ENCODE peak calls at places on chromosomes 13 and 19, in four cellular contexts. Y, U, C and W are unnamed samples.
A peak's percentile ranks its signal among the peaks of the same experiment; 100 is the strongest.

GRCh38 chr13:111661052-111661451 is 340.6 kb downstream of the TEX29 start:
- DNase-seq in Y (no peak), U (no peak), C (no peak), W (no peak)

GRCh38 chr19:30448386-30449130 is 76.4 kb downstream of the ZNF536 start:
- DNase-seq in Y (no peak), U (no peak), C (no peak), W (no peak)

GRCh38 chr13:69565334-69565733 is 542.3 kb upstream of the ATXN8OS start:
- DNase-seq in Y (no peak), U (no peak), C (no peak), W (no peak)

GRCh38 chr13:31675521-31675953 is 63.8 kb upstream of the RXFP2 start:
- DNase-seq in Y (no peak), U (no peak), C (no peak), W (no peak)

GRCh38 chr13:54433511-54434206 is 1405.0 kb downstream of the OLFM4 start:
- DNase-seq in Y (peak; percentile 78), U (no peak), C (no peak), W (no peak)

GRCh38 chr19:53844849-53845246 is 20.7 kb upstream of the NLRP12 start:
- DNase-seq in Y (no peak), U (no peak), C (no peak), W (no peak)

GRCh38 chr13:98977568-98978270 is at the start of gene DOCK9:
- DNase-seq in Y (peak; percentile 59), U (peak; percentile 44), C (peak; percentile 81), W (no peak)

GRCh38 chr19:1019980-1020867 is 699 bp downstream of the TMEM259 start:
- DNase-seq in Y (no peak), U (no peak), C (peak; percentile 79), W (no peak)

GRCh38 chr13:19589312-19589711 is 28.0 kb upstream of the TPTE2 start:
- DNase-seq in Y (no peak), U (no peak), C (no peak), W (no peak)

GRCh38 chr13:83065136-83065535 is 817.1 kb downstream of the SLITRK1 start:
- DNase-seq in Y (peak; percentile 46), U (peak; percentile 31), C (no peak), W (peak; percentile 90)

GRCh38 chr13:40777166-40777956 is 6.4 kb upstream of the MRPS31 start:
- DNase-seq in Y (peak; percentile 46), U (no peak), C (no peak), W (no peak)

GRCh38 chr13:70457474-70457873 is 349.2 kb upstream of the KLHL1 start:
- DNase-seq in Y (no peak), U (no peak), C (no peak), W (no peak)

GRCh38 chr19:48444933-48445194 is 919 bp upstream of the GRWD1 start:
- DNase-seq in Y (no peak), U (no peak), C (no peak), W (no peak)

GRCh38 chr13:39536274-39536673 is 66.7 kb downstream of the LHFPL6 start:
- DNase-seq in Y (no peak), U (no peak), C (no peak), W (no peak)

DNA sequence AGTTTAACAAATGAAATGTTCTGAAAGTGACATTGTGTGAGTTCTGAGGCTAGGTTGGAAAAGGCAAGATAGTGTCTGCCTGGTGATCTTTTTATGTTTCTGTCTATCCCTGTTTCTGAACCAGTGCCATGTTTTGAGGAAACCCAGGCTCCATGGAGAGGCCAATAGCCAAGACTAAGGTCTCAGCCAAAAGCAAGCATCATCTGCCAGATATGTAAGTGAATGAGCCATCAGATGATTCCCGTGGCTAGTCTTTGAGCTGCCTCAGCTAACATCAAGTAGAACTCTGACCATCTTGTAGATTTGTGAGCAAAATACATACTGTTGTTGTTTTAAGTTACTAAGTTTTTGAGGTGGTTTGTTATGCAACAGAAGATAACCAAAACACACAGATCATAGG is 19.6 kb upstream of the CCNA1 start:
- DNase-seq in Y (no peak), U (no peak), C (no peak), W (no peak)
- H3K4me3 ChIP-seq in Y (no peak overlapping the region), U (no peak overlapping the region), C (no peak overlapping the region), W (no peak overlapping the region)

DNA sequence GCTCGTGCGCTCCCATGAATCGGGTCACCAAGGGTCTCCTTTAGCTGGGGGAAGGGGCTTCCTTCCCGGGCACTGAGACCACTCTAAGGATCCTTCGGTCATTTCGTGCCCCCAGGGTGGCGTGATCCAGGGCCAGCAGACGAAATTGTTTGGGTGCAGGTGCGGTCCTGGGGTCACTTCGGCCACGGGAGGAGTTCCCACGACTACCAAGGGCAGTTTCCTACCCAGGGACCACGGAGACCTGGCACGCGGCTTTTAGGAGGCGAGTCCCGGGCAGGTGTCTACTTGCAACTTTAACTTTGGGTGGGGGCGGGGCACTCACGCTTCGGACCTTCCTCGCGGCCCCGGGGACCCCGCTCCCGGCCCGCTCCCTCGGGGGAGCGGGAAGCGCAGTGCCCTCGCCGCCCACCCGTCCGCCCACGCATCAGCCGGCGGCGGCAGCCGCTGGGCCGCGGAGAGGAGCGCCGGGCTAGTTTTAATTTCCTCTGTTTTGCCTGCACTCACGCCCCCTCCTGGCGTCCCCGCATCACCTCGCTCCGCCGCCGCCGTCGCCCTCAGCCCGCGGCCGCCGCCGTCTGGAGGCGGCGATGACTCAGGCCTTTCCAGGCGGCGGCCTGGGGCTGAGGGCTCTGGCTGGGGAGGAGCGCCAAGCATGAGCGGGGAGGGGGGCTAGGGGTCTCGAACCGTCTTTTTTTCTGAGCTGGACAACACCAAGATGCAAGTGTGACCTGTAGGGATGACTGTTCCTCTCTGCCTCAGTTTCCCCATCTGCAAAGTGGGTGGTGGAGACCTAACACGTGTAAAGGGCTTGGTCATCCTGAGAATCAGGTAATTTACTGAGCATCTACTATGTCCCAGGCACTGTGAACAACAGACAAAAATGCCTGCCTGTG is 21.8 kb downstream of the OLFM2 start:
- DNase-seq in Y (peak; percentile 76), U (no peak), C (peak; percentile 85), W (peak; percentile 93)
- TF ChIP-seq CTCF in Y (peak; percentile 36), U (peak; percentile 45), C (peak; percentile 44), W (no peak)

GRCh38 chr19:3238066-3238561 is 13.7 kb downstream of the CELF5 start:
- DNase-seq in Y (no peak), U (no peak), C (no peak), W (no peak)

GRCh38 chr19:3233116-3233515 is 8.7 kb downstream of the CELF5 start:
- DNase-seq in Y (no peak), U (no peak), C (no peak), W (no peak)

GRCh38 chr19:3233831-3234230 is 9.4 kb downstream of the CELF5 start:
- DNase-seq in Y (no peak), U (no peak), C (no peak), W (no peak)

GRCh38 chr19:3236272-3236671 is 11.8 kb downstream of the CELF5 start:
- DNase-seq in Y (no peak), U (no peak), C (no peak), W (no peak)

DNA sequence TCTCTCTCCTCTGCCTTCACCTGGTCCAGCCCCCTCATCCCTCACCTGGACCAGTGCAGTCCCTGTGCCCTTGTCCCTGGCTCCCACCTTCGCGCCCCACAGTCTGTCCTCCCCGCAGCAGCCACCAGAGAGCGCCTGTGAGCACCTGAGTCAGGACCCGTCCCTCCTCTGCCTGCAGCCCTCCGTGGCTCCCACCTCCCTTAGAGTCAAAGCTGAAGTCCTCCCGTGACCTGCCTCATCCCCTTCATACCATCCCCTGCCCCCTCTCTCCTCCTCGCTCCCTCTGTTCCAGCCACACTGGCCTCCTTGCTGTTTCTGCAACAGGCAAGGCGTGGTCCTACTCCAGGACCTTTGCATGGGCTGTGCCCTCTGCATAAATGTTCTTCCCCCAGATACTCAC is 10.3 kb downstream of the CELF5 start:
- DNase-seq in Y (no peak), U (no peak), C (no peak), W (no peak)
- TF ChIP-seq POLR2A in Y (no peak), U (no peak), C (no peak), W (no peak)

DNA sequence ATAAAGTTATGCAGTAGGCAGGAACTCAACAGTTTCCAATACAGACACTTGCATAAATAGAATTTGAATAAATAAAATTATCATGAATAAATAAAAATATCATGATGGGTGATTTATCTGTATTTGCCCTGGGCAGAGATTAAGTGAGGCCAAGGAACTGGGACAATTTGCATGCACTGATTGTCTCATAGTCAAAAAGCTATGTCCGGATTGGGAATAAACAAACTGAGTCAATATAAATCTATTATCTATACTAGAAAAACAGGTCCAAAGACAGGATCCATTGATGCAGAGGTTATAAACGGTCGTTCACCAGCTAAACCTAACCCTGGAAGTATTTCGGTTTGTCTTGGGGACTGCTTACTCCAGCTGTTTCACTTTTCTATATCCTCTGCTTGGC is 26.2 kb upstream of the FBXL3 start:
- DNase-seq in Y (no peak), U (no peak), C (no peak), W (no peak)
- H3K4me3 ChIP-seq in Y (no peak overlapping the region), U (no peak overlapping the region), C (no peak overlapping the region), W (no peak overlapping the region)

GRCh38 chr19:10084803-10085202 is 1.3 kb upstream of the SHFL start:
- DNase-seq in Y (no peak), U (no peak), C (no peak), W (no peak)
- TF ChIP-seq CTCF in Y (no peak), U (no peak), C (no peak), W (no peak)

DNA sequence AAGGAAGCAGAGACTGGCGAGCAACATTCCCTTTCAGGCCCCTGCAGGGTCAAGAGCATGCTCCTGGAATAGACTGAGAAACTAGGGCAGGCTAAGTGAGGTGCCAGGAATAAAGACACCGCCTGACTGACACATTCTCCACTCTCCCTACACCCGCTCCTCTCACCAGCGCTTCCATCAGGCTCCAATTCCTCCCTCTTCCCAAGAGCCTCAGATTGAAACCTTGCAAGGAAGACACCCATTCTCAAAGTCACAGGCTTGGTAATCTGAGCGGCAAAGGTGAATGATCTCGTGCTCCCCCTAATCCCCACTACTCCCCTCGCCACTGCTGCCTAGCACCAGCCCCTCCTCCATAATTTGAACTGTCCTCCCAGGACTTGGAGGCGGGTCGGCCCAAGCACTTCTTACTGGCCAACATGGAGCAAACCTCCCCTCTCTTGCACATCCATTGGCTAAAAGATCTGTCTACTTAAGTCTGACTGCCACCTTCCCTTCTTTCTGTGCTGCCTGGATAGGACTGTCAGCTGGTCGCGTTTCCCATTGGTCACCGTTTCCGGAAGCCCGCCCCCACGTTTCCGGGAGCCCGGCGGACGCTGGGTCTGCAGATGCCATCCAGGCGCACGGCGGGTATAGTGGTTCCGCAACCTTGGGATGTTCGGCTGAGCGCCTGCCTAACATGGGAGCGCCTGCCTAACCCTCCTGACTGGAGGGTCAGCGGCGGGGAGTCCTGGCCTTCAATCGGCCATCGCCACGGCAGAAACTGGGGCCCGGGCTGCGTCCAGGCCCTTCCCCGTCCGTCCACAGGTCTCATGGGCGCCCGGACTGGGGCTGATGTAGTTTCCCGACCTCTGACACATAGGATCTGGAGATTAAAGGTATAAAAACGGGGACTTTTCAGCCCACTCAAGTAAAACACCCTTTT is 33.6 kb downstream of the ZNF383 start:
- DNase-seq in Y (peak; percentile 72), U (no peak), C (peak; percentile 90), W (peak; percentile 87)
- TF ChIP-seq POLR2A in Y (no peak), U (no peak), C (no peak), W (no peak)